ENCODE peak calls at places on chromosomes 16 and 17, in ten cellular contexts. Y, R, D, O, S, N, Z, U, A and V are unnamed samples. For H3K9me3, the result is how much of the 10 kb centered on the place peaks cover.

GRCh38 chr17:71959129-71959528 is 161.7 kb upstream of the SOX9 start:
- DNase-seq in R (no peak), Z (no peak), Y (no peak), S (no peak), N (peak), D (no peak), O (no peak), A (no peak), U (no peak), V (no peak)

GRCh38 chr17:3034578-3034920 is 28.9 kb downstream of the OR1D5 start:
- DNase-seq in Y (no peak), R (no peak), D (no peak), N (no peak), A (peak), O (no peak), S (no peak), Z (no peak), U (no peak), V (no peak)

GRCh38 chr17:70767102-70767701 is 597.9 kb downstream of the KCNJ2 start:
- DNase-seq in R (no peak), Y (no peak), O (peak), S (no peak), N (peak), Z (no peak), A (no peak), U (no peak), D (no peak), V (no peak)

GRCh38 chr16:2511128-2511785 is 2.5 kb upstream of the ATP6V0C start:
- DNase-seq in S (peak), U (no peak), Z (no peak), A (peak), O (peak), D (no peak), Y (no peak), N (peak), R (peak), V (no peak)

GRCh38 chr17:81890447-81891302 is 711 bp downstream of the ALYREF start:
- DNase-seq in N (peak), D (no peak), O (no peak), A (peak), S (no peak), R (no peak), Y (no peak), Z (no peak), U (no peak), V (no peak)

GRCh38 chr16:24367186-24367585 is 111.1 kb downstream of the CACNG3 start:
- DNase-seq in R (no peak), D (no peak), Y (no peak), O (no peak), N (no peak), A (no peak), U (no peak), Z (no peak), S (no peak), V (no peak)

GRCh38 chr17:44978807-44979206 is 10.7 kb upstream of the C1QL1 start:
- DNase-seq in U (no peak), Z (no peak), Y (no peak), N (no peak), S (no peak), O (no peak), A (no peak), R (no peak), D (no peak), V (no peak)

GRCh38 chr17:10073026-10073425 is 125.4 kb downstream of the GAS7 start:
- DNase-seq in N (no peak), S (no peak), O (no peak), U (no peak), Y (no peak), R (no peak), A (no peak), D (no peak), Z (no peak), V (no peak)

GRCh38 chr17:2222301-2222700 is 81.3 kb downstream of the SMG6 start:
- DNase-seq in D (no peak), O (no peak), Y (no peak), A (no peak), N (no peak), U (no peak), Z (no peak), R (no peak), S (no peak), V (no peak)

GRCh38 chr17:57600092-57600491 is 145.0 kb downstream of the CCDC182 start:
- DNase-seq in Z (peak), D (no peak), U (peak), A (no peak), N (no peak), R (no peak), S (no peak), O (peak), Y (no peak), V (no peak)

GRCh38 chr16:68300736-68301459 is 9.8 kb downstream of the SLC7A6OS start:
- DNase-seq in Z (no peak), N (peak), S (no peak), U (no peak), Y (no peak), D (no peak), R (no peak), O (peak), A (no peak), V (no peak)

GRCh38 chr16:46801428-46802049 is 29.4 kb downstream of the C16orf87 start:
- DNase-seq in A (no peak), D (no peak), N (peak), U (no peak), Y (no peak), R (no peak), Z (no peak), S (no peak), O (no peak), V (no peak)

GRCh38 chr16:85078952-85079351 is 33.3 kb downstream of the CIBAR2 start:
- DNase-seq in Y (no peak), D (no peak), R (no peak), S (no peak), Z (no peak), N (no peak), A (no peak), U (no peak), O (no peak), V (no peak)

GRCh38 chr16:49587051-49587450 is 213.4 kb downstream of the C16orf78 start:
- DNase-seq in D (no peak), O (no peak), N (no peak), Z (no peak), A (no peak), S (no peak), R (no peak), Y (no peak), U (no peak), V (no peak)

GRCh38 chr17:7263071-7263800 is 958 bp upstream of the CLDN7 start:
- DNase-seq in O (no peak), D (no peak), Y (no peak), U (no peak), A (peak), Z (no peak), N (no peak), R (no peak), S (no peak), V (no peak)

GRCh38 chr16:15907863-15908478 is 19.6 kb upstream of the CEP20 start:
- DNase-seq in Z (no peak), R (no peak), N (no peak), A (no peak), D (no peak), Y (no peak), U (no peak), O (peak), S (no peak), V (no peak)

GRCh38 chr17:4914009-4914408 is 11.1 kb upstream of the CHRNE start:
- DNase-seq in Z (no peak), Y (no peak), D (no peak), U (no peak), A (no peak), S (no peak), O (no peak), R (no peak), N (peak), V (no peak)

GRCh38 chr17:55710829-55711496 is 11.7 kb downstream of the TMEM100 start:
- DNase-seq in U (no peak), R (no peak), Y (no peak), O (no peak), A (no peak), S (no peak), D (no peak), N (no peak), Z (no peak), V (no peak)

GRCh38 chr17:73953206-73954033 is 250.1 kb upstream of the RPL38 start:
- DNase-seq in A (no peak), Z (no peak), Y (no peak), D (no peak), R (no peak), N (no peak), S (no peak), U (no peak), O (no peak), V (no peak)

GRCh38 chr17:79410681-79411080 is 200.2 kb downstream of the RBFOX3 start:
- DNase-seq in Z (no peak), A (peak), S (no peak), D (no peak), N (no peak), U (no peak), R (no peak), Y (no peak), O (no peak), V (no peak)

GRCh38 chr17:78147315-78147998 is 1.3 kb downstream of the C17orf99 start:
- DNase-seq in O (no peak), U (no peak), R (no peak), S (no peak), D (no peak), A (no peak), Z (no peak), N (no peak), Y (no peak), V (no peak)

GRCh38 chr16:86975445-86975844 is 341.7 kb downstream of the C16orf95 start:
- DNase-seq in D (peak), S (no peak), U (no peak), A (peak), Y (no peak), O (peak), Z (no peak), N (peak), R (peak), V (no peak)

GRCh38 chr17:47204722-47205418 is 4.3 kb upstream of the MYL4 start:
- DNase-seq in R (no peak), O (peak), S (peak), U (peak), N (peak), Z (no peak), Y (peak), D (no peak), A (no peak), V (no peak)

GRCh38 chr17:48757524-48757961 is 29.0 kb upstream of the HOXB13 start:
- DNase-seq in N (no peak), U (no peak), D (no peak), S (no peak), A (no peak), Z (no peak), R (no peak), O (no peak), Y (no peak), V (no peak)

GRCh38 chr17:48756816-48757215 is 28.3 kb upstream of the HOXB13 start:
- DNase-seq in Y (no peak), A (no peak), Z (no peak), S (no peak), R (no peak), D (no peak), U (no peak), O (no peak), N (no peak), V (no peak)

GRCh38 chr17:48754500-48755261 is 26.1 kb upstream of the HOXB13 start:
- DNase-seq in U (no peak), Y (no peak), A (no peak), R (no peak), Z (no peak), D (no peak), S (no peak), O (no peak), N (no peak), V (no peak)

GRCh38 chr17:48753794-48754499 is 25.4 kb upstream of the HOXB13 start:
- DNase-seq in O (no peak), U (no peak), A (no peak), N (no peak), S (no peak), R (no peak), D (no peak), Y (no peak), Z (no peak), V (no peak)

GRCh38 chr17:48755346-48755745 is 26.8 kb upstream of the HOXB13 start:
- DNase-seq in D (no peak), O (no peak), Z (no peak), N (no peak), S (no peak), R (no peak), Y (no peak), U (no peak), A (no peak), V (no peak)
- H3K9me3 ChIP-seq in D (under half), O (under half), Z (under half), N (under half), S (under half), R (under half), Y (under half), U (under half), A (under half), V (under half)

GRCh38 chr17:28916302-28916934 is 13.5 kb upstream of the DHRS13 start:
- DNase-seq in N (peak), R (no peak), U (peak), Y (no peak), S (no peak), D (no peak), O (peak), Z (no peak), A (no peak), V (no peak)
- H3K9me3 ChIP-seq in N (under half), R (under half), U (under half), Y (under half), S (under half), D (under half), O (under half), Z (under half), A (under half), V (under half)

DNA sequence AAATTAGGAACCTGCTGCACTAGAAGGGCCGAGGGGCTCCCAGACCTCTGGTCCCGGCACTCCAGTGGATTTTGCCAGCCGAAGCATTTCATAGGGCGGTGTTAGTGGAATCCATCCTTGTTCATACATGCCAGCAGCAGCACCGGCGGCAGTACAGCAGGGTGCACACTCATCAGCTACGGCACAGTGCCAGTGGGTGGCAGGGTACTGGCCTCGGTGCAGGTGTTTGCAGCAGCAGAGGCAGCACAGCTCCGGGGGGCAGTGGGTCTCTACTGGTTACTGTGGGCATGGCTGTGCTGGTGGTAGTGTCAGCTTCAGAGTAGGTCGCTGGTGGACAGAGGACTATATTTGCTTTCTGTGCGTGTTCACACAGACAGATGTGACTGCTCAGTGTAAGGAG is 985.7 kb downstream of the CDH8 start:
- DNase-seq in A (no peak), D (no peak), R (no peak), S (no peak), U (no peak), Y (no peak), O (no peak), Z (no peak), N (no peak), V (no peak)
- H3K9me3 ChIP-seq in A (under half), D (under half), R (under half), S (under half), U (under half), Y (under half), O (under half), Z (under half), N (under half), V (under half)

DNA sequence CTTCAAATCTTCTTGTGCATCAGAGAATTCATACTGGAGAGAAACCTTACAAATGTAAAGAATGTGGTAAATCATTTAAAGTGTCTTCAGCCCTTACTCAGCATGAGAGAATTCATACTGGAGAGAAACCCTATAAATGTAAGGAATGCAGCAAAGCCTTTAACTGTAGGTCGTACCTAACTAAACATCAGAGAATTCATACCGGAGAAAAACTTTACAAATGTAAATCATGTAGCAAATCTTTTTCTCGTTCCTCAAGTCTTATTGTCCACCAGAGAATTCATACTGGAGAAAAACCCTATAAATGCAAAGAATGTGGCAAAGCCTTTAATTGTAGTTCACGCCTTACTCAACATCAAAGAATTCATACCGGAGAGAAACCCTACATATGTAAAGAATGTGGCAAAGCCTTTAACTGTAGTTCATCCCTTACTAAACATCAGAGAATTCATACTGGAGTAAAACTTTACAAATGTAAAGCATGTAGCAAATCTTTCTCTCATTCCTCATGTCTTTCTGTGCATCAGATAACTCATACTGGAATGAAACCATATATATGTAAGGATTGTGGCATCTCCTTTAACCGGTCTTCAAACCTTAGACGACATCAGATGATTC is 118.5 kb upstream of the ZNF267 start:
- DNase-seq in R (no peak), N (no peak), D (no peak), O (no peak), Z (no peak), S (no peak), A (no peak), U (no peak), Y (no peak), V (no peak)
- H3K9me3 ChIP-seq in R (half or more), N (half or more), D (half or more), O (under half), Z (half or more), S (half or more), A (half or more), U (under half), Y (half or more), V (half or more)

GRCh38 chr17:19619705-19620325 is 28.7 kb upstream of the ALDH3A2 start:
- DNase-seq in N (no peak), A (no peak), Z (no peak), S (no peak), U (no peak), D (no peak), O (no peak), R (no peak), Y (no peak), V (no peak)

GRCh38 chr17:19613979-19614378 is 34.6 kb upstream of the ALDH3A2 start:
- DNase-seq in A (peak), Y (no peak), N (no peak), Z (no peak), O (no peak), S (no peak), D (no peak), U (no peak), R (no peak), V (no peak)

GRCh38 chr17:19621697-19622096 is 26.9 kb upstream of the ALDH3A2 start:
- DNase-seq in R (no peak), O (no peak), D (no peak), U (no peak), N (no peak), A (no peak), S (no peak), Z (no peak), Y (no peak), V (no peak)

GRCh38 chr17:19614900-19615299 is 33.7 kb upstream of the ALDH3A2 start:
- DNase-seq in S (no peak), Z (no peak), O (no peak), D (no peak), N (no peak), A (no peak), U (no peak), Y (no peak), R (no peak), V (no peak)

GRCh38 chr17:19618015-19618414 is 30.5 kb upstream of the ALDH3A2 start:
- DNase-seq in U (no peak), R (no peak), D (no peak), Y (no peak), S (no peak), A (no peak), N (no peak), O (no peak), Z (no peak), V (no peak)
- H3K9me3 ChIP-seq in U (under half), R (under half), D (under half), Y (under half), S (half or more), A (under half), N (under half), O (under half), Z (under half), V (under half)

GRCh38 chr17:49581645-49581992 is 5.9 kb downstream of the NXPH3 start:
- DNase-seq in Y (no peak), D (no peak), O (no peak), R (peak), Z (no peak), N (no peak), U (no peak), S (no peak), A (no peak), V (no peak)

GRCh38 chr17:49579522-49579921 is 3.9 kb downstream of the NXPH3 start:
- DNase-seq in Z (no peak), O (no peak), A (no peak), D (no peak), R (peak), U (no peak), N (no peak), S (no peak), Y (no peak), V (no peak)

GRCh38 chr17:49580055-49580721 is 4.5 kb downstream of the NXPH3 start:
- DNase-seq in O (no peak), N (no peak), U (no peak), R (peak), S (no peak), Y (no peak), Z (no peak), A (peak), D (no peak), V (no peak)

GRCh38 chr17:49582055-49582703 is 6.5 kb downstream of the NXPH3 start:
- DNase-seq in Z (no peak), U (no peak), A (no peak), Y (no peak), D (no peak), S (no peak), N (no peak), O (no peak), R (peak), V (no peak)

GRCh38 chr17:49580981-49581644 is 5.4 kb downstream of the NXPH3 start:
- DNase-seq in R (peak), O (no peak), A (no peak), N (no peak), S (no peak), Y (peak), Z (no peak), D (no peak), U (no peak), V (no peak)
- H3K9me3 ChIP-seq in R (under half), O (under half), A (under half), N (under half), S (under half), Y (under half), Z (under half), D (under half), U (under half), V (under half)

DNA sequence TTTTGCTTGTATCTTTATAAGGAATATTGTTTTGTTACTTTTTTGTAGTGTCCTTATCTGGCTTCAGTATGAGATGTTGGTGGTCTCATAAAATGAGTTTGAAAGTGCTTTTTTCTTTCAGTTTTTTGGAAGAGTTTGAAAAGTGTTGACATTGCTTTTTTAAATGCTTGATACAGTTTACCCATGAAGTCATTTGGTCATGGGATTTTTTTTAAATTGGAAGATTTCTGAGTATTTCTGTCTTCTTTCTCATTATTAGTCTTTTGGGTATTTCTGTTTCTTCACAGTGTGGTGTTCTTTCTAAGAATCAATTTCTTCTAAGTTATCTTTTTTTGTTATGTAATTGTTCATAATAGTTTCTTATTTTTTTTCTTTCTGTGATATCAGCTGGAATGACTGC is 15.1 kb downstream of the ZNF267 start:
- DNase-seq in N (no peak), A (no peak), U (no peak), Z (no peak), Y (no peak), D (no peak), S (no peak), O (no peak), R (no peak), V (no peak)
- H3K9me3 ChIP-seq in N (under half), A (under half), U (under half), Z (under half), Y (under half), D (under half), S (under half), O (under half), R (under half), V (under half)

GRCh38 chr16:35730251-35730650 is 2270.8 kb downstream of the TP53TG3F start:
- DNase-seq in O (no peak), A (no peak), Z (no peak), D (no peak), S (no peak), Y (no peak), R (no peak), N (no peak), U (no peak), V (no peak)

GRCh38 chr16:35725949-35726348 is 2266.5 kb downstream of the TP53TG3F start:
- DNase-seq in N (no peak), A (no peak), D (no peak), Y (no peak), Z (no peak), S (no peak), R (no peak), O (no peak), U (no peak), V (no peak)

DNA sequence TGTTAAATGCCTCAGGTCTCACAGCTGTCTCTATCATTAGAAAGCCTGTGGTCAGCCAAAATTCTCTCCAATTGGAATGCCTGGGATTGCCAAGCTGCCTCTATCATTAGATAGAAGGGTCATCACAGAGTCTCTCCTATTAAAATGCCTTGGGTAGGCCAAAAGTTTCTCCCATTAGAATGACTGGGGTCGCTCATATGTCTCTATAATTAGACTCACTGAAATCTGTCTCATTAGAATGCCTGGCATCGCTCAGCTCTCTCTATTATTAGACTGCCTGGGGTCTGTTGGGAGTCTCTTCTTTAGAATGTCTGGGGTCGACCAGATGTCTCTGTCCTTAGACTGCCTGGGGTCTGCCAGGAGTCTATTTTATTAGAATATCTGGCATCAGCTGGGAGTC is 2265.1 kb downstream of the TP53TG3F start:
- DNase-seq in O (no peak), D (no peak), Y (no peak), S (no peak), N (no peak), U (no peak), Z (no peak), R (no peak), A (no peak), V (no peak)
- H3K9me3 ChIP-seq in O (under half), D (under half), Y (under half), S (under half), N (under half), U (under half), Z (under half), R (under half), A (under half), V (under half)